ENCODE peak calls at places on chromosomes 16 and 17, in seven cellular contexts. One of them, this sample, is unnamed.

GRCh38 chr16:78871241-78871640 is 729.3 kb downstream of the MAF start:
- DNase-seq in uterus: no peak
- DNase-seq in SJSA1: no peak
- DNase-seq in esophagus squamous epithelium: no peak
- DNase-seq in gastrocnemius medialis: no peak
- DNase-seq in lung: no peak
- DNase-seq in CD8-positive, alpha-beta memory T cell: no peak
- DNase-seq in this sample: no peak

GRCh38 chr16:28532940-28533647 is 5.7 kb downstream of the NUPR1 start:
- DNase-seq in uterus: no peak
- DNase-seq in SJSA1: no peak
- DNase-seq in esophagus squamous epithelium: no peak
- DNase-seq in gastrocnemius medialis: no peak
- DNase-seq in lung: no peak
- DNase-seq in CD8-positive, alpha-beta memory T cell: no peak
- DNase-seq in this sample: no peak

GRCh38 chr17:62804822-62805221 is 3.3 kb downstream of the MARCHF10 start:
- DNase-seq in uterus: no peak
- DNase-seq in SJSA1: peak; percentile 50
- DNase-seq in esophagus squamous epithelium: no peak
- DNase-seq in gastrocnemius medialis: no peak
- DNase-seq in lung: no peak
- DNase-seq in CD8-positive, alpha-beta memory T cell: no peak
- DNase-seq in this sample: no peak

GRCh38 chr16:351804-352520 is 561 bp downstream of the AXIN1 start:
- DNase-seq in uterus: no peak
- DNase-seq in SJSA1: peak; percentile 30
- DNase-seq in esophagus squamous epithelium: no peak
- DNase-seq in gastrocnemius medialis: no peak
- DNase-seq in lung: no peak
- DNase-seq in CD8-positive, alpha-beta memory T cell: peak; percentile 69
- DNase-seq in this sample: no peak

GRCh38 chr17:40331743-40332641 is 23.0 kb downstream of the RARA start:
- DNase-seq in uterus: peak; percentile 86
- DNase-seq in SJSA1: peak; percentile 38
- DNase-seq in esophagus squamous epithelium: no peak
- DNase-seq in gastrocnemius medialis: peak; percentile 96
- DNase-seq in lung: peak; percentile 87
- DNase-seq in CD8-positive, alpha-beta memory T cell: no peak
- DNase-seq in this sample: no peak

GRCh38 chr17:41518789-41519449 is at the start of gene KRT15:
- DNase-seq in uterus: no peak
- DNase-seq in SJSA1: no peak
- DNase-seq in esophagus squamous epithelium: no peak
- DNase-seq in gastrocnemius medialis: no peak
- DNase-seq in lung: no peak
- DNase-seq in CD8-positive, alpha-beta memory T cell: no peak
- DNase-seq in this sample: no peak

GRCh38 chr16:51845586-51845985 is 694.5 kb upstream of the SALL1 start:
- DNase-seq in uterus: no peak
- DNase-seq in SJSA1: no peak
- DNase-seq in esophagus squamous epithelium: no peak
- DNase-seq in gastrocnemius medialis: no peak
- DNase-seq in lung: no peak
- DNase-seq in CD8-positive, alpha-beta memory T cell: no peak
- DNase-seq in this sample: no peak

GRCh38 chr16:30567991-30568638 is 3.4 kb downstream of the ZNF688 start:
- DNase-seq in uterus: no peak
- DNase-seq in SJSA1: no peak
- DNase-seq in esophagus squamous epithelium: no peak
- DNase-seq in gastrocnemius medialis: no peak
- DNase-seq in lung: no peak
- DNase-seq in CD8-positive, alpha-beta memory T cell: peak; percentile 66
- DNase-seq in this sample: peak; percentile 33

GRCh38 chr16:49639739-49640388 is 216.0 kb downstream of the ZNF423 start:
- DNase-seq in uterus: peak; percentile 57
- DNase-seq in SJSA1: peak; percentile 92
- DNase-seq in esophagus squamous epithelium: no peak
- DNase-seq in gastrocnemius medialis: no peak
- DNase-seq in lung: no peak
- DNase-seq in CD8-positive, alpha-beta memory T cell: no peak
- DNase-seq in this sample: peak; percentile 67

GRCh38 chr17:41048441-41048840 is 1.3 kb upstream of the KRTAP2-1 start:
- DNase-seq in uterus: no peak
- DNase-seq in SJSA1: peak; percentile 67
- DNase-seq in esophagus squamous epithelium: no peak
- DNase-seq in gastrocnemius medialis: no peak
- DNase-seq in lung: no peak
- DNase-seq in CD8-positive, alpha-beta memory T cell: no peak
- DNase-seq in this sample: no peak

GRCh38 chr17:79747508-79748295 is 17.0 kb downstream of the ENPP7 start:
- DNase-seq in uterus: no peak
- DNase-seq in SJSA1: no peak
- DNase-seq in esophagus squamous epithelium: no peak
- DNase-seq in gastrocnemius medialis: no peak
- DNase-seq in lung: no peak
- DNase-seq in CD8-positive, alpha-beta memory T cell: no peak
- DNase-seq in this sample: no peak

GRCh38 chr16:89581861-89582563 is 6.5 kb downstream of the CPNE7 start:
- DNase-seq in uterus: peak; percentile 46
- DNase-seq in SJSA1: no peak
- DNase-seq in esophagus squamous epithelium: no peak
- DNase-seq in gastrocnemius medialis: no peak
- DNase-seq in lung: peak; percentile 46
- DNase-seq in CD8-positive, alpha-beta memory T cell: no peak
- DNase-seq in this sample: no peak

GRCh38 chr17:80761421-80761871 is 216.8 kb downstream of the RPTOR start:
- DNase-seq in uterus: no peak
- DNase-seq in SJSA1: peak; percentile 92
- DNase-seq in esophagus squamous epithelium: no peak
- DNase-seq in gastrocnemius medialis: no peak
- DNase-seq in lung: no peak
- DNase-seq in CD8-positive, alpha-beta memory T cell: peak; percentile 75
- DNase-seq in this sample: no peak

GRCh38 chr16:11114366-11115164 is 141.4 kb downstream of the SOCS1 start:
- DNase-seq in uterus: no peak
- DNase-seq in SJSA1: no peak
- DNase-seq in esophagus squamous epithelium: no peak
- DNase-seq in gastrocnemius medialis: no peak
- DNase-seq in lung: no peak
- DNase-seq in CD8-positive, alpha-beta memory T cell: no peak
- DNase-seq in this sample: no peak
- H3K27ac ChIP-seq in uterus: no peak overlapping the region
- H3K27ac ChIP-seq in SJSA1: peak overlapping the region; percentile 44
- H3K27ac ChIP-seq in esophagus squamous epithelium: peak overlapping the region; percentile 18
- H3K27ac ChIP-seq in gastrocnemius medialis: no peak overlapping the region
- H3K27ac ChIP-seq in lung: peak overlapping the region; percentile 20
- H3K27ac ChIP-seq in CD8-positive, alpha-beta memory T cell: no peak overlapping the region
- H3K27ac ChIP-seq in this sample: no peak overlapping the region

GRCh38 chr16:65355706-65356105 is 233.8 kb upstream of the CDH11 start:
- DNase-seq in uterus: no peak
- DNase-seq in SJSA1: no peak
- DNase-seq in esophagus squamous epithelium: no peak
- DNase-seq in gastrocnemius medialis: no peak
- DNase-seq in lung: no peak
- DNase-seq in CD8-positive, alpha-beta memory T cell: no peak
- DNase-seq in this sample: no peak
- H3K27ac ChIP-seq in uterus: no peak overlapping the region
- H3K27ac ChIP-seq in SJSA1: no peak overlapping the region
- H3K27ac ChIP-seq in esophagus squamous epithelium: no peak overlapping the region
- H3K27ac ChIP-seq in gastrocnemius medialis: no peak overlapping the region
- H3K27ac ChIP-seq in lung: no peak overlapping the region
- H3K27ac ChIP-seq in CD8-positive, alpha-beta memory T cell: no peak overlapping the region
- H3K27ac ChIP-seq in this sample: no peak overlapping the region

DNA sequence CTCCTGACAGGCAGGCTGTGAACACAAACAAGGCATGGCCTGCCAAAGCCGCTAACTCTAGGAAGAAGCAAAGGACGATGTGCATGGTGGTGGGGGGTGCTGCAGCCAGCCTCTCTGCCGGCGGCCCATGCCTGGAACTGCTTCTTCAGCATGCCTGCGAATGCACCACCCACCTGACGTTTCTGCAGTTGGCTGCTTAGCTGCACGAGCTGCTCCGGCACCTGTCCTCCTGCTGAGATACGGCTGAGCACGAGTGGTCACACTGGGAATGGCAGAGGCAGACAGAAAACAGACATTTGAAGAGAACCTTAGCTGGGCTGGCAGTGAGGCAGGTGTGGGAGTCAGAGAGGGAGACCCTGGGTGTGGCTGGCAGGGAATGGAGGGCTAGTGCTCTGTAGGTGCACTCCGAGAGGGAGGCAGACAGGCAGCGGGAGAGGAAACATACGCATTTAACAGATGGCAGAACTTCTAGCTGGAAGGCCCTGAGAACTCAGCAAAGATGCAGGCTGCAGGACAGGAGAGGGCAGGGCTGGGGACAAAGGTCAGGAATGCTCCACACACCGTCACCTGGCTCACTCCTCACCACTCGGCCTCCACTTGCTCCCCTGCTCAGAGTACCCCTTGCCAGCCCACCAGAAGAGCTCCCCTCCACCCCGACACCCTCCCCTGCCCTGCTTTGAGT is 5.2 kb downstream of the FLCN start:
- DNase-seq in uterus: no peak
- DNase-seq in SJSA1: no peak
- DNase-seq in esophagus squamous epithelium: no peak
- DNase-seq in gastrocnemius medialis: no peak
- DNase-seq in lung: no peak
- DNase-seq in CD8-positive, alpha-beta memory T cell: no peak
- DNase-seq in this sample: no peak
- H3K27ac ChIP-seq in uterus: no peak overlapping the region
- H3K27ac ChIP-seq in SJSA1: no peak overlapping the region
- H3K27ac ChIP-seq in esophagus squamous epithelium: no peak overlapping the region
- H3K27ac ChIP-seq in gastrocnemius medialis: no peak overlapping the region
- H3K27ac ChIP-seq in lung: no peak overlapping the region
- H3K27ac ChIP-seq in CD8-positive, alpha-beta memory T cell: no peak overlapping the region
- H3K27ac ChIP-seq in this sample: no peak overlapping the region

GRCh38 chr17:75838410-75838809 is 5.8 kb downstream of the UNC13D start:
- DNase-seq in uterus: no peak
- DNase-seq in SJSA1: no peak
- DNase-seq in esophagus squamous epithelium: no peak
- DNase-seq in gastrocnemius medialis: no peak
- DNase-seq in lung: no peak
- DNase-seq in CD8-positive, alpha-beta memory T cell: no peak
- DNase-seq in this sample: no peak
- H3K27ac ChIP-seq in uterus: no peak overlapping the region
- H3K27ac ChIP-seq in SJSA1: no peak overlapping the region
- H3K27ac ChIP-seq in esophagus squamous epithelium: no peak overlapping the region
- H3K27ac ChIP-seq in gastrocnemius medialis: no peak overlapping the region
- H3K27ac ChIP-seq in lung: no peak overlapping the region
- H3K27ac ChIP-seq in CD8-positive, alpha-beta memory T cell: no peak overlapping the region
- H3K27ac ChIP-seq in this sample: no peak overlapping the region

This sample was measured in AG04450.